ENCODE peak calls at places on chromosomes 12 and 14, in four cellular contexts. Q is keratinocyte, Y is dorsolateral prefrontal cortex, O is foreskin melanocyte. W is an unnamed sample.

GRCh38 chr12:89693639-89694202 is 14.9 kb downstream of the ATP2B1 start:
- DNase-seq in Y (no peak), O (peak), Q (no peak), W (no peak)

GRCh38 chr12:47382305-47382704 is 302.5 kb upstream of the AMIGO2 start:
- DNase-seq in Y (no peak), Q (no peak), O (no peak), W (no peak)

GRCh38 chr14:25150401-25150800 is 100.5 kb upstream of the STXBP6 start:
- DNase-seq in O (peak), Y (no peak), Q (no peak), W (no peak)

GRCh38 chr12:68237523-68238070 is 12.0 kb upstream of the IL26 start:
- DNase-seq in Y (no peak), O (no peak), Q (no peak), W (no peak)

GRCh38 chr12:1517007-1517406 is 77.4 kb downstream of the FBXL14 start:
- DNase-seq in Q (peak), O (peak), Y (no peak), W (no peak)

GRCh38 chr12:123041811-123042655 is 61.6 kb downstream of the ARL6IP4 start:
- DNase-seq in Q (no peak), O (no peak), Y (no peak), W (no peak)

GRCh38 chr12:113228394-113229028 is 7.2 kb downstream of the TPCN1 start:
- DNase-seq in O (no peak), Y (no peak), Q (no peak), W (no peak)

GRCh38 chr14:91242635-91243034 is 1.9 kb downstream of the GPR68 start:
- DNase-seq in O (no peak), Q (no peak), Y (no peak), W (no peak)

W was measured in cerebellum.